ENCODE peak calls at places on chromosomes 1 and 21, in eight cellular contexts. G is astrocyte of the spinal cord, K is GM20000, C is HL-60, R is MCF 10A, E is GM10248, J is heart right ventricle, V is foreskin fibroblast. Q is an unnamed sample.
A peak's percentile ranks its signal among the peaks of the same experiment; 100 is the strongest.

GRCh38 chr1:56577859-56578663 is 1.3 kb downstream of the PLPP3 start:
- DNase-seq in G (peak; percentile 70), K (peak; percentile 39), C (peak; percentile 38), R (peak; percentile 55), E (peak; percentile 32), J (peak; percentile 32), V (peak; percentile 43), Q (peak; percentile 84)

GRCh38 chr21:33026878-33027400 is 1.2 kb downstream of the OLIG2 start:
- DNase-seq in G (no peak), K (peak; percentile 60), C (no peak), R (no peak), E (no peak), J (no peak), V (no peak), Q (no peak)

GRCh38 chr1:187001198-187001904 is 172.6 kb downstream of the PLA2G4A start:
- DNase-seq in G (peak; percentile 69), K (no peak), C (peak; percentile 22), R (peak; percentile 97), E (no peak), J (no peak), V (peak; percentile 80), Q (no peak)

GRCh38 chr1:32883338-32883737 is 3.0 kb upstream of the HPCA start:
- DNase-seq in G (no peak), K (no peak), C (no peak), R (no peak), E (no peak), J (no peak), V (no peak), Q (no peak)

GRCh38 chr1:43938892-43939587 is 5.4 kb downstream of the ARTN start:
- DNase-seq in G (no peak), K (no peak), C (no peak), R (no peak), E (no peak), J (no peak), V (no peak), Q (no peak)

GRCh38 chr1:7427901-7428300 is 343.2 kb upstream of the VAMP3 start:
- DNase-seq in G (no peak), K (no peak), C (no peak), R (no peak), E (no peak), J (no peak), V (no peak), Q (no peak)

GRCh38 chr1:100038401-100039306 is 68.9 kb downstream of the SLC35A3 start:
- DNase-seq in G (peak; percentile 74), K (peak; percentile 76), C (peak; percentile 66), R (peak; percentile 56), E (peak; percentile 66), J (peak; percentile 63), V (peak; percentile 37), Q (peak; percentile 86)

GRCh38 chr1:19955529-19956170 is 23.8 kb downstream of the PLA2G2A start:
- DNase-seq in G (no peak), K (no peak), C (peak; percentile 50), R (no peak), E (no peak), J (no peak), V (no peak), Q (no peak)

GRCh38 chr1:158067651-158068050 is 74.2 kb downstream of the KIRREL1 start:
- DNase-seq in G (peak; percentile 58), K (no peak), C (no peak), R (no peak), E (no peak), J (no peak), V (peak; percentile 71), Q (no peak)

GRCh38 chr1:85606414-85606800 is 25.8 kb downstream of the CCN1 start:
- DNase-seq in G (peak; percentile 52), K (no peak), C (no peak), R (no peak), E (no peak), J (no peak), V (no peak), Q (no peak)

GRCh38 chr1:227788279-227789041 is 27.0 kb upstream of the PRSS38 start:
- DNase-seq in G (peak; percentile 20), K (peak; percentile 85), C (peak; percentile 21), R (no peak), E (peak; percentile 82), J (no peak), V (no peak), Q (peak; percentile 83)

GRCh38 chr1:107135466-107135865 is 5.4 kb upstream of the NTNG1 start:
- DNase-seq in G (peak; percentile 62), K (peak; percentile 44), C (peak; percentile 14), R (peak; percentile 65), E (peak; percentile 22), J (no peak), V (peak; percentile 46), Q (no peak)

GRCh38 chr1:160400284-160400645 is at the start of gene VANGL2:
- DNase-seq in G (peak; percentile 67), K (peak; percentile 80), C (no peak), R (no peak), E (peak; percentile 66), J (peak; percentile 84), V (no peak), Q (peak; percentile 93)

GRCh38 chr1:226569879-226570547 is 21.4 kb downstream of the STUM start:
- DNase-seq in G (no peak), K (peak; percentile 37), C (no peak), R (peak; percentile 34), E (peak; percentile 33), J (no peak), V (no peak), Q (no peak)

GRCh38 chr1:7500381-7501258 is 270.5 kb upstream of the VAMP3 start:
- DNase-seq in G (no peak), K (no peak), C (no peak), R (no peak), E (no peak), J (no peak), V (no peak), Q (no peak)

GRCh38 chr21:17387030-17387617 is 125.7 kb upstream of the CXADR start:
- DNase-seq in G (peak; percentile 76), K (peak; percentile 60), C (peak; percentile 47), R (peak; percentile 77), E (peak; percentile 46), J (peak; percentile 47), V (peak; percentile 20), Q (no peak)

GRCh38 chr1:28037946-28038345 is 50.5 kb downstream of the EYA3 start:
- DNase-seq in G (no peak), K (no peak), C (no peak), R (no peak), E (no peak), J (no peak), V (no peak), Q (no peak)

GRCh38 chr1:171668372-171668771 is 15.9 kb upstream of the MYOC start:
- DNase-seq in G (no peak), K (no peak), C (no peak), R (no peak), E (no peak), J (no peak), V (no peak), Q (no peak)

GRCh38 chr21:43645987-43646386 is 13.3 kb downstream of the HSF2BP start:
- DNase-seq in G (no peak), K (no peak), C (no peak), R (no peak), E (no peak), J (no peak), V (no peak), Q (no peak)

GRCh38 chr1:16425125-16426025 is 11.8 kb downstream of the SPATA21 start:
- DNase-seq in G (no peak), K (no peak), C (no peak), R (no peak), E (no peak), J (no peak), V (no peak), Q (no peak)
- TF ChIP-seq CTCF in G (no peak), K (no peak), C (no peak), R (no peak), E (no peak), J (no peak), V (no peak), Q (no peak)

GRCh38 chr21:34271452-34271851 is 92.4 kb upstream of the KCNE2 start:
- DNase-seq in G (no peak), K (no peak), C (no peak), R (no peak), E (no peak), J (no peak), V (no peak), Q (no peak)
- TF ChIP-seq CTCF in G (no peak), K (no peak), C (no peak), R (no peak), E (no peak), J (no peak), V (no peak), Q (no peak)

GRCh38 chr1:177914603-177915002 is 55.3 kb downstream of the SEC16B start:
- DNase-seq in G (no peak), K (no peak), C (no peak), R (no peak), E (no peak), J (no peak), V (no peak), Q (no peak)

GRCh38 chr1:177915641-177916040 is 54.2 kb downstream of the SEC16B start:
- DNase-seq in G (no peak), K (no peak), C (no peak), R (peak; percentile 77), E (no peak), J (no peak), V (no peak), Q (no peak)

GRCh38 chr1:177912991-177913390 is 56.9 kb downstream of the SEC16B start:
- DNase-seq in G (no peak), K (no peak), C (no peak), R (no peak), E (no peak), J (no peak), V (no peak), Q (no peak)

GRCh38 chr1:177909416-177909815 is 60.4 kb downstream of the SEC16B start:
- DNase-seq in G (no peak), K (no peak), C (no peak), R (no peak), E (no peak), J (no peak), V (no peak), Q (no peak)

GRCh38 chr1:177913762-177914540 is 55.9 kb downstream of the SEC16B start:
- DNase-seq in G (peak; percentile 48), K (no peak), C (no peak), R (peak; percentile 48), E (no peak), J (no peak), V (peak; percentile 49), Q (no peak)
- TF ChIP-seq CTCF in G (peak; percentile 74), K (no peak), C (no peak), R (peak; percentile 48), E (no peak), J (peak; percentile 40), V (peak; percentile 89), Q (peak; percentile 42)

DNA sequence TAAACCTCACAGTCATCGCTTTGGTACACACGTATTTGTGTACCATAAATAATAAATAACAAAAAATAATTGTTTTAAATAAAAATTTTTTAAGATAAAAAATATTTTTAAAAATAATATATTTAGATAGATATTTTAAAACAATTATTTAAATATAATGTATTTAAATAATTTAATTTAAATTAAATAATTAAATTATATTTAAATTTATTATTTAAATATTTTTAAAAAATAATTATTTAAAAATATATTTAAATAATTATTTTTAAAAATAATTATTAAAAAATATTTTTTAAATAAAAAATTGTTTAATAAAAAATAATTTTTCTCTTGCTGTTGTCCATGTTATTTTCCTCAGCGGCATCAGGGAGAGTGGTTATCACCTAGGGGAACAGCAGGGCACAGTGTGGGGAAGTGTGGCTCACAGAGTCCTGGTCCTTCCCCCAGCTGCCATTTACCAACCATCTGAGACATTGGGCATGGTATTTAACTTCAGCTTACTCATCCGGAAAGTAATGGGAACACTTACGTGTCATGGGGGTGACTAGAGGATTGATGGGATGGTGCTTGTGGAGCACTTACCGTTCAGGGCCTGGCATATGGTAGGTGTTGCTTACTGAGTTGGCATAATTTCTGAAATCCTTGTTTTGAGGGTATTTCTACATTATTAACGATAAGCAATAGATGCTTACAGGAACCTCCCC is 92.9 kb upstream of the TSPAN2 start:
- DNase-seq in G (no peak), K (no peak), C (no peak), R (peak; percentile 53), E (no peak), J (no peak), V (no peak), Q (no peak)
- TF ChIP-seq CTCF in G (no peak), K (no peak), C (no peak), R (no peak), E (no peak), J (no peak), V (no peak), Q (no peak)

Q was measured in osteocyte.